ENCODE peak calls at places on chromosomes 1 and 21, in six cellular contexts. One of them, this sample, is unnamed.

GRCh38 chr1:222042120-222042519 is 300.2 kb upstream of the DUSP10 start:
- DNase-seq in HEK293T: no peak
- DNase-seq in head of caudate nucleus: no peak
- DNase-seq in Ammon's horn: no peak
- DNase-seq in mucosa of gallbladder: no peak
- DNase-seq in heart right ventricle: no peak
- DNase-seq in this sample: no peak

GRCh38 chr21:44943005-44943685 is 3.3 kb downstream of the SLX9 start:
- DNase-seq in HEK293T: no peak
- DNase-seq in head of caudate nucleus: no peak
- DNase-seq in Ammon's horn: no peak
- DNase-seq in mucosa of gallbladder: no peak
- DNase-seq in heart right ventricle: no peak
- DNase-seq in this sample: no peak

GRCh38 chr21:45265721-45266517 is 21.8 kb downstream of the POFUT2 start:
- DNase-seq in HEK293T: no peak
- DNase-seq in head of caudate nucleus: no peak
- DNase-seq in Ammon's horn: no peak
- DNase-seq in mucosa of gallbladder: no peak
- DNase-seq in heart right ventricle: no peak
- DNase-seq in this sample: no peak

GRCh38 chr1:217105432-217105831 is 382.2 kb upstream of the ESRRG start:
- DNase-seq in HEK293T: no peak
- DNase-seq in head of caudate nucleus: peak
- DNase-seq in Ammon's horn: no peak
- DNase-seq in mucosa of gallbladder: no peak
- DNase-seq in heart right ventricle: no peak
- DNase-seq in this sample: no peak

GRCh38 chr1:41650176-41650519 is 165.7 kb upstream of the EDN2 start:
- DNase-seq in HEK293T: no peak
- DNase-seq in head of caudate nucleus: no peak
- DNase-seq in Ammon's horn: no peak
- DNase-seq in mucosa of gallbladder: no peak
- DNase-seq in heart right ventricle: peak
- DNase-seq in this sample: peak

GRCh38 chr1:206037521-206037920 is 13.8 kb upstream of the CTSE start:
- DNase-seq in HEK293T: no peak
- DNase-seq in head of caudate nucleus: no peak
- DNase-seq in Ammon's horn: no peak
- DNase-seq in mucosa of gallbladder: no peak
- DNase-seq in heart right ventricle: no peak
- DNase-seq in this sample: no peak

GRCh38 chr1:177476706-177477105 is 305.9 kb downstream of the BRINP2 start:
- DNase-seq in HEK293T: no peak
- DNase-seq in head of caudate nucleus: no peak
- DNase-seq in Ammon's horn: no peak
- DNase-seq in mucosa of gallbladder: no peak
- DNase-seq in heart right ventricle: no peak
- DNase-seq in this sample: no peak

GRCh38 chr21:33441489-33442477 is 38.0 kb downstream of the TMEM50B start:
- DNase-seq in HEK293T: no peak
- DNase-seq in head of caudate nucleus: peak
- DNase-seq in Ammon's horn: no peak
- DNase-seq in mucosa of gallbladder: no peak
- DNase-seq in heart right ventricle: peak
- DNase-seq in this sample: no peak

GRCh38 chr1:75587692-75588091 is 23.2 kb downstream of the SLC44A5 start:
- DNase-seq in HEK293T: no peak
- DNase-seq in head of caudate nucleus: no peak
- DNase-seq in Ammon's horn: no peak
- DNase-seq in mucosa of gallbladder: no peak
- DNase-seq in heart right ventricle: no peak
- DNase-seq in this sample: no peak

GRCh38 chr1:24932725-24933294 is 2.7 kb upstream of the RUNX3 start:
- DNase-seq in HEK293T: no peak
- DNase-seq in head of caudate nucleus: no peak
- DNase-seq in Ammon's horn: no peak
- DNase-seq in mucosa of gallbladder: no peak
- DNase-seq in heart right ventricle: no peak
- DNase-seq in this sample: no peak

GRCh38 chr21:37421306-37421705 is 54.7 kb downstream of the DYRK1A start:
- DNase-seq in HEK293T: no peak
- DNase-seq in head of caudate nucleus: no peak
- DNase-seq in Ammon's horn: no peak
- DNase-seq in mucosa of gallbladder: no peak
- DNase-seq in heart right ventricle: no peak
- DNase-seq in this sample: no peak

GRCh38 chr1:148362930-148363810 is 119.9 kb downstream of the PPIAL4G start:
- DNase-seq in HEK293T: no peak
- DNase-seq in head of caudate nucleus: no peak
- DNase-seq in Ammon's horn: no peak
- DNase-seq in mucosa of gallbladder: no peak
- DNase-seq in heart right ventricle: no peak
- DNase-seq in this sample: no peak